ENCODE peak calls at places on chromosomes 3 and 15, in six cellular contexts. One of them, this sample, is unnamed.

GRCh38 chr15:73265536-73266153 is 103.1 kb downstream of the HCN4 start:
- DNase-seq in IMR-90: peak
- DNase-seq in upper lobe of right lung: no peak
- DNase-seq in stomach: peak
- DNase-seq in fibroblast of lung: peak
- DNase-seq in endothelial cell: peak
- DNase-seq in this sample: no peak

GRCh38 chr3:48125026-48125704 is 63.1 kb downstream of the CDC25A start:
- DNase-seq in upper lobe of right lung: no peak
- DNase-seq in stomach: no peak
- DNase-seq in IMR-90: peak
- DNase-seq in fibroblast of lung: no peak
- DNase-seq in endothelial cell: no peak
- DNase-seq in this sample: no peak

GRCh38 chr3:86595696-86596095 is 395.3 kb downstream of the VGLL3 start:
- DNase-seq in IMR-90: no peak
- DNase-seq in upper lobe of right lung: no peak
- DNase-seq in fibroblast of lung: no peak
- DNase-seq in stomach: no peak
- DNase-seq in endothelial cell: no peak
- DNase-seq in this sample: no peak

GRCh38 chr3:46867550-46867898 is 4.3 kb upstream of the MYL3 start:
- DNase-seq in IMR-90: no peak
- DNase-seq in upper lobe of right lung: peak
- DNase-seq in fibroblast of lung: peak
- DNase-seq in stomach: peak
- DNase-seq in endothelial cell: no peak
- DNase-seq in this sample: no peak

GRCh38 chr15:35999211-35999610 is 453.2 kb upstream of the DPH6 start:
- DNase-seq in stomach: no peak
- DNase-seq in upper lobe of right lung: no peak
- DNase-seq in endothelial cell: no peak
- DNase-seq in fibroblast of lung: peak
- DNase-seq in IMR-90: no peak
- DNase-seq in this sample: no peak

GRCh38 chr15:86165263-86166204 is 85.9 kb downstream of the AGBL1 start:
- DNase-seq in upper lobe of right lung: no peak
- DNase-seq in endothelial cell: no peak
- DNase-seq in IMR-90: no peak
- DNase-seq in stomach: no peak
- DNase-seq in fibroblast of lung: no peak
- DNase-seq in this sample: no peak

GRCh38 chr3:107772016-107772415 is 249.3 kb downstream of the BBX start:
- DNase-seq in stomach: no peak
- DNase-seq in fibroblast of lung: no peak
- DNase-seq in endothelial cell: no peak
- DNase-seq in upper lobe of right lung: no peak
- DNase-seq in IMR-90: no peak
- DNase-seq in this sample: no peak

GRCh38 chr3:39378092-39378491 is 5.1 kb upstream of the SLC25A38 start:
- DNase-seq in stomach: peak
- DNase-seq in endothelial cell: peak
- DNase-seq in IMR-90: peak
- DNase-seq in fibroblast of lung: peak
- DNase-seq in upper lobe of right lung: no peak
- DNase-seq in this sample: no peak

GRCh38 chr3:18757476-18757875 is 332.3 kb upstream of the SATB1 start:
- DNase-seq in upper lobe of right lung: no peak
- DNase-seq in fibroblast of lung: no peak
- DNase-seq in endothelial cell: no peak
- DNase-seq in IMR-90: no peak
- DNase-seq in stomach: no peak
- DNase-seq in this sample: no peak

GRCh38 chr15:66489179-66489791 is 8.3 kb downstream of the SNAPC5 start:
- DNase-seq in fibroblast of lung: no peak
- DNase-seq in upper lobe of right lung: no peak
- DNase-seq in endothelial cell: no peak
- DNase-seq in IMR-90: no peak
- DNase-seq in stomach: no peak
- DNase-seq in this sample: no peak

GRCh38 chr15:91886878-91887277 is 33.4 kb downstream of the SLCO3A1 start:
- DNase-seq in endothelial cell: no peak
- DNase-seq in stomach: no peak
- DNase-seq in IMR-90: no peak
- DNase-seq in fibroblast of lung: no peak
- DNase-seq in upper lobe of right lung: no peak
- DNase-seq in this sample: no peak

GRCh38 chr3:14096742-14097141 is 27.9 kb downstream of the CHCHD4 start:
- DNase-seq in fibroblast of lung: no peak
- DNase-seq in upper lobe of right lung: no peak
- DNase-seq in endothelial cell: no peak
- DNase-seq in stomach: no peak
- DNase-seq in IMR-90: no peak
- DNase-seq in this sample: no peak

GRCh38 chr3:98114264-98114663 is 16.3 kb upstream of the OR5H1 start:
- DNase-seq in endothelial cell: no peak
- DNase-seq in IMR-90: no peak
- DNase-seq in stomach: no peak
- DNase-seq in fibroblast of lung: no peak
- DNase-seq in upper lobe of right lung: no peak
- DNase-seq in this sample: no peak

GRCh38 chr15:50390549-50391264 is 33.5 kb upstream of the USP8 start:
- DNase-seq in upper lobe of right lung: no peak
- DNase-seq in IMR-90: no peak
- DNase-seq in fibroblast of lung: no peak
- DNase-seq in stomach: no peak
- DNase-seq in endothelial cell: no peak
- DNase-seq in this sample: no peak

GRCh38 chr15:27358751-27359434 is 387.9 kb downstream of the GABRG3 start:
- DNase-seq in endothelial cell: peak
- DNase-seq in IMR-90: no peak
- DNase-seq in upper lobe of right lung: no peak
- DNase-seq in fibroblast of lung: peak
- DNase-seq in stomach: no peak
- DNase-seq in this sample: no peak

GRCh38 chr3:50290116-50290745 is 2.0 kb downstream of the IFRD2 start:
- DNase-seq in IMR-90: no peak
- DNase-seq in stomach: peak
- DNase-seq in upper lobe of right lung: no peak
- DNase-seq in endothelial cell: no peak
- DNase-seq in fibroblast of lung: no peak
- DNase-seq in this sample: no peak

GRCh38 chr15:77542491-77543001 is 90.2 kb downstream of the LINGO1 start:
- DNase-seq in fibroblast of lung: no peak
- DNase-seq in upper lobe of right lung: no peak
- DNase-seq in endothelial cell: no peak
- DNase-seq in IMR-90: peak
- DNase-seq in stomach: no peak
- DNase-seq in this sample: no peak

GRCh38 chr3:127384717-127385539 is 97.1 kb upstream of the PRR20G start:
- DNase-seq in IMR-90: no peak
- DNase-seq in fibroblast of lung: no peak
- DNase-seq in endothelial cell: no peak
- DNase-seq in upper lobe of right lung: peak
- DNase-seq in stomach: peak
- DNase-seq in this sample: no peak

GRCh38 chr3:141642215-141642614 is 95.9 kb upstream of the RNF7 start:
- DNase-seq in endothelial cell: no peak
- DNase-seq in upper lobe of right lung: no peak
- DNase-seq in stomach: no peak
- DNase-seq in fibroblast of lung: no peak
- DNase-seq in IMR-90: no peak
- DNase-seq in this sample: no peak

GRCh38 chr3:14796403-14797077 is 22.2 kb upstream of the FGD5 start:
- DNase-seq in upper lobe of right lung: peak
- DNase-seq in IMR-90: no peak
- DNase-seq in endothelial cell: no peak
- DNase-seq in fibroblast of lung: no peak
- DNase-seq in stomach: no peak
- DNase-seq in this sample: no peak

GRCh38 chr15:45534821-45535220 is 12.3 kb upstream of the SLC30A4 start:
- DNase-seq in stomach: no peak
- DNase-seq in upper lobe of right lung: no peak
- DNase-seq in IMR-90: no peak
- DNase-seq in endothelial cell: no peak
- DNase-seq in fibroblast of lung: no peak
- DNase-seq in this sample: no peak

GRCh38 chr15:90660195-90660995 is 56.8 kb upstream of the BLM start:
- DNase-seq in IMR-90: peak
- DNase-seq in stomach: peak
- DNase-seq in fibroblast of lung: peak
- DNase-seq in upper lobe of right lung: peak
- DNase-seq in endothelial cell: no peak
- DNase-seq in this sample: no peak

GRCh38 chr3:151169262-151169661 is 33.8 kb downstream of the GPR171 start:
- DNase-seq in endothelial cell: no peak
- DNase-seq in upper lobe of right lung: peak
- DNase-seq in stomach: no peak
- DNase-seq in fibroblast of lung: no peak
- DNase-seq in IMR-90: peak
- DNase-seq in this sample: no peak

GRCh38 chr3:182118081-182118480 is 406.4 kb downstream of the SOX2 start:
- DNase-seq in upper lobe of right lung: no peak
- DNase-seq in IMR-90: no peak
- DNase-seq in stomach: no peak
- DNase-seq in fibroblast of lung: no peak
- DNase-seq in endothelial cell: no peak
- DNase-seq in this sample: no peak

GRCh38 chr3:64213224-64213893 is 11.9 kb downstream of the PRICKLE2 start:
- DNase-seq in upper lobe of right lung: no peak
- DNase-seq in fibroblast of lung: no peak
- DNase-seq in stomach: no peak
- DNase-seq in IMR-90: no peak
- DNase-seq in endothelial cell: no peak
- DNase-seq in this sample: no peak

GRCh38 chr15:50137330-50137761 is 18.3 kb upstream of the ATP8B4 start:
- DNase-seq in endothelial cell: no peak
- DNase-seq in fibroblast of lung: peak
- DNase-seq in upper lobe of right lung: no peak
- DNase-seq in stomach: no peak
- DNase-seq in IMR-90: peak
- DNase-seq in this sample: no peak

DNA sequence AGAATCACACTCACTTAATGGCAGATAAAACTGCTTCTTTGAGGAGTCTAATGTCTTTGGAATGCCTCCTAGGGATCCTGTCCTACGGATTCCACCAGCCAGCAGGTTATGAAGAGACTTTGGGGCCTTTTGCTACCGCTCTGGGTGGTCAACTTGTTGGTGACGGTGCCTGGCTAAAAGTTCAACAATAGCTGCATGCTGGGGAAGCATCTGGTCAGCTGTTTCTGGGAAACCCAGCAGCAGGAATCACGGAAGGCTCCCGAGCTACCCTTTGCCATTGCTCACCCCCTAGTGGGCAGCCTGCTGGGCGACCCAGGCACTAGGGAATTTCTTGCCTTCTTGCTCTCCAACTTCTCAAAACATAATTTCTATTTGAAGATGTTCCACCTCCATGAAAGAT is 263.3 kb downstream of the NEK10 start:
- DNase-seq in fibroblast of lung: no peak
- DNase-seq in stomach: no peak
- DNase-seq in endothelial cell: peak
- DNase-seq in IMR-90: no peak
- DNase-seq in upper lobe of right lung: no peak
- DNase-seq in this sample: no peak
- TF ChIP-seq CTCF in fibroblast of lung: peak
- TF ChIP-seq CTCF in stomach: no peak
- TF ChIP-seq CTCF in endothelial cell: peak
- TF ChIP-seq CTCF in IMR-90: peak
- TF ChIP-seq CTCF in upper lobe of right lung: no peak
- TF ChIP-seq CTCF in this sample: no peak

GRCh38 chr15:97745481-97746071 is 214.9 kb upstream of the ARRDC4 start:
- DNase-seq in fibroblast of lung: peak
- DNase-seq in upper lobe of right lung: no peak
- DNase-seq in stomach: peak
- DNase-seq in endothelial cell: peak
- DNase-seq in IMR-90: no peak
- DNase-seq in this sample: no peak
- TF ChIP-seq CTCF in fibroblast of lung: peak
- TF ChIP-seq CTCF in upper lobe of right lung: peak
- TF ChIP-seq CTCF in stomach: peak
- TF ChIP-seq CTCF in endothelial cell: peak
- TF ChIP-seq CTCF in IMR-90: no peak
- TF ChIP-seq CTCF in this sample: peak

DNA sequence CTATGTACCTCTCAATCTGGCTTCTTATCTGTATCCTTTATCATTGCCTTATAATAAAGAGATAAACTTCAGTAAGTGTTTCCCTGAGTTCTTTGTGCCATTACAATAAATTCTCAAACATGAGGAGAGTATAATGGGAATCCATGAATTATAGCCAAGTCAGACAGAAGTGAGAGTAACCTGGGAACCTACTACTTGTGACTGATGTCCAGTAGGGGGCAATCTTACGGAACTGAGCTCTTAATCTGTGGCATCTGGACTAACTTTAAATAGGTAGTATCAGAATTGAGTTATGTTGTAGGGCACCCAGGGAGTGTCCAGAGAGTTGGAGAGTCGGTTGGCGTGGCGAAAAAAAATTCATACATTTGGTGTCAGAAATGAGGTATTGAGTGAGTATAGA is 542.6 kb downstream of the ZBBX start:
- DNase-seq in endothelial cell: peak
- DNase-seq in stomach: no peak
- DNase-seq in IMR-90: no peak
- DNase-seq in upper lobe of right lung: no peak
- DNase-seq in fibroblast of lung: no peak
- DNase-seq in this sample: no peak
- TF ChIP-seq CTCF in endothelial cell: peak
- TF ChIP-seq CTCF in stomach: no peak
- TF ChIP-seq CTCF in IMR-90: no peak
- TF ChIP-seq CTCF in upper lobe of right lung: peak
- TF ChIP-seq CTCF in fibroblast of lung: peak
- TF ChIP-seq CTCF in this sample: peak

DNA sequence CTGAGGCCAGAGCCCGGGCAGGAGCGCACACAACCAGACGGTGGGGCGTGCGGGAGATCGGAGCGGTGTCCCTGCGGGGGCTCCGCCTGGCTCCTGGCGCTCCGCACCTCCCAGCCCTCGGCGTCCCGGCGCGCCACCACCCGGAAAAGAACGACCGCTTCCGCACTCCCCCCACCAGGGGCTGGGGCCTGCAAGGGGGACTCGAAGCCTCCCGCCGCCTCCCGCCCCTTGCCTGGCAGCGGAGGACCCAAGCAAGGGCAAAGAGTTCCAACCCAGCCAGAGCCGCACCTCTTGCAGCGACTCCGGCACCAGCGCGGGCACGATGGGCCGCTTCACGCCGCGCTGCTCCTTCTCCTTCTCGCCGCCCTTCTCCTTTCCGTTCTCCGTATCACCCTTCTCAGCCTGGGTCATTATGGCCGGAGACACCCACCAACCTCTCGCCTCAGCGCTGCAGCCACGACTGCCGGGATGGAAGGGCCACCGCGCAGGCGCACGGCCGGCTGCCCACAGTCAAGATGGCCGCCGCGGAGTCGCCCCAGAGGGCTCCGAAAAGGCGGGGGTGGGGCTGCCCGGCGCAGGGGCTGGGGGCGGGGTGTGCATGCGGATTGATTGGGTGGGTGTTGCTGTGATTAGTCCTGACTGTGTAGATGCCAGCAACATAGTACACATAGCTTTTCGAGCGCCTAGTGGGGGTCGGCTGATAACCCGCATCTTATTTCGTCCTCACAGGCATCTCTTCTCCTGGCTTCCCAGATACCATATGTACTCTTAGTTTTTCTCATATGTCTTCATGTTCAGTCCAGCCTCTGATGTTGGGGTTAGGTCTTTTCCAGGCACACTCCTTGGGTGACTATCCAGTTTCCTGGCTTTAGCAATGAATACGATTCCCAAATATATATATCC is at the start of gene ACTR8:
- DNase-seq in IMR-90: peak
- DNase-seq in fibroblast of lung: peak
- DNase-seq in stomach: peak
- DNase-seq in upper lobe of right lung: peak
- DNase-seq in endothelial cell: peak
- DNase-seq in this sample: peak
- TF ChIP-seq CTCF in IMR-90: peak
- TF ChIP-seq CTCF in fibroblast of lung: peak
- TF ChIP-seq CTCF in stomach: no peak
- TF ChIP-seq CTCF in upper lobe of right lung: no peak
- TF ChIP-seq CTCF in endothelial cell: no peak
- TF ChIP-seq CTCF in this sample: peak

This sample was measured in osteocyte.